ENCODE peak calls at places on chromosomes 1 and 21, in four cellular contexts. L is thoracic aorta, O is SK-N-SH, N is brain microvascular endothelial cell. S is an unnamed sample.

GRCh38 chr1:232538224-232538942 is 91.5 kb downstream of the SIPA1L2 start:
- DNase-seq in L (no peak), O (no peak), N (peak), S (no peak)

GRCh38 chr1:219763321-219763720 is 150.4 kb upstream of the ZC3H11B start:
- DNase-seq in L (no peak), O (no peak), N (no peak), S (no peak)

GRCh38 chr1:218890436-218890835 is 283.2 kb upstream of the LYPLAL1 start:
- DNase-seq in L (no peak), O (no peak), N (no peak), S (no peak)

GRCh38 chr1:75786901-75787455 is 922 bp downstream of the RABGGTB start:
- DNase-seq in L (no peak), O (no peak), N (no peak), S (no peak)

GRCh38 chr1:224592636-224593579 is 23.2 kb upstream of the CNIH3 start:
- DNase-seq in L (no peak), O (no peak), N (peak), S (no peak)

GRCh38 chr1:167401260-167401873 is 117.0 kb downstream of the CD247 start:
- DNase-seq in L (no peak), O (peak), N (peak), S (peak)

GRCh38 chr21:30044447-30045064 is 104.8 kb upstream of the GRIK1 start:
- DNase-seq in L (no peak), O (peak), N (peak), S (no peak)

GRCh38 chr1:44831516-44831915 is 11.5 kb downstream of the PTCH2 start:
- DNase-seq in L (no peak), O (peak), N (no peak), S (no peak)

GRCh38 chr1:234149217-234149616 is 224.0 kb upstream of the COA6 start:
- DNase-seq in L (no peak), O (no peak), N (no peak), S (no peak)

GRCh38 chr1:145777357-145778145 is 46.3 kb downstream of the RNF115 start:
- DNase-seq in L (no peak), O (no peak), N (no peak), S (no peak)

GRCh38 chr1:186806477-186806876 is 22.3 kb upstream of the PLA2G4A start:
- DNase-seq in L (no peak), O (no peak), N (peak), S (peak)

GRCh38 chr1:56065729-56066128 is 513.6 kb downstream of the PLPP3 start:
- DNase-seq in L (no peak), O (no peak), N (no peak), S (no peak)

GRCh38 chr1:210089848-210090247 is 142.7 kb upstream of the SERTAD4 start:
- DNase-seq in L (no peak), O (no peak), N (no peak), S (no peak)

GRCh38 chr1:42742141-42742540 is 2.1 kb upstream of the CLDN19 start:
- DNase-seq in L (no peak), O (no peak), N (no peak), S (no peak)

GRCh38 chr1:206050655-206051235 is 2.2 kb upstream of the RHEX start:
- DNase-seq in L (no peak), O (no peak), N (no peak), S (no peak)

GRCh38 chr1:32867151-32867550 is 3.6 kb downstream of the FNDC5 start:
- DNase-seq in L (no peak), O (no peak), N (no peak), S (no peak)

GRCh38 chr1:236880209-236880608 is 85.1 kb downstream of the MTR start:
- DNase-seq in L (no peak), O (no peak), N (no peak), S (no peak)

GRCh38 chr1:157194739-157195520 is 56.7 kb upstream of the ETV3 start:
- DNase-seq in L (no peak), O (peak), N (no peak), S (no peak)

GRCh38 chr1:171226757-171227370 is 21.4 kb upstream of the FMO1 start:
- DNase-seq in L (no peak), O (peak), N (peak), S (peak)

GRCh38 chr21:43284238-43284637 is 115.4 kb downstream of the CRYAA start:
- DNase-seq in L (no peak), O (no peak), N (no peak), S (no peak)

GRCh38 chr1:228765543-228765942 is 30.3 kb downstream of the RHOU start:
- DNase-seq in L (no peak), O (no peak), N (no peak), S (no peak)

GRCh38 chr1:119481951-119482350 is 25.1 kb upstream of the HSD3B1 start:
- DNase-seq in L (no peak), O (no peak), N (no peak), S (no peak)

GRCh38 chr1:203328714-203329122 is 22.2 kb downstream of the FMOD start:
- DNase-seq in L (no peak), O (peak), N (peak), S (no peak)

GRCh38 chr1:55618203-55618602 is 403.0 kb upstream of the USP24 start:
- DNase-seq in L (no peak), O (no peak), N (no peak), S (no peak)

GRCh38 chr1:161238039-161238473 is at the start of gene NR1I3:
- DNase-seq in L (no peak), O (no peak), N (no peak), S (no peak)

GRCh38 chr1:198121058-198121829 is 35.6 kb upstream of the NEK7 start:
- DNase-seq in L (no peak), O (no peak), N (peak), S (no peak)

GRCh38 chr1:153728305-153729066 is 636 bp downstream of the INTS3 start:
- DNase-seq in L (peak), O (peak), N (no peak), S (peak)

GRCh38 chr1:26408604-26409003 is 2.0 kb upstream of the LIN28A start:
- DNase-seq in L (no peak), O (no peak), N (peak), S (no peak)

GRCh38 chr1:100575406-100575805 is 37.5 kb downstream of the GPR88 start:
- DNase-seq in L (no peak), O (no peak), N (no peak), S (no peak)
- TF ChIP-seq CTCF in L (no peak), O (no peak), N (no peak), S (no peak)

DNA sequence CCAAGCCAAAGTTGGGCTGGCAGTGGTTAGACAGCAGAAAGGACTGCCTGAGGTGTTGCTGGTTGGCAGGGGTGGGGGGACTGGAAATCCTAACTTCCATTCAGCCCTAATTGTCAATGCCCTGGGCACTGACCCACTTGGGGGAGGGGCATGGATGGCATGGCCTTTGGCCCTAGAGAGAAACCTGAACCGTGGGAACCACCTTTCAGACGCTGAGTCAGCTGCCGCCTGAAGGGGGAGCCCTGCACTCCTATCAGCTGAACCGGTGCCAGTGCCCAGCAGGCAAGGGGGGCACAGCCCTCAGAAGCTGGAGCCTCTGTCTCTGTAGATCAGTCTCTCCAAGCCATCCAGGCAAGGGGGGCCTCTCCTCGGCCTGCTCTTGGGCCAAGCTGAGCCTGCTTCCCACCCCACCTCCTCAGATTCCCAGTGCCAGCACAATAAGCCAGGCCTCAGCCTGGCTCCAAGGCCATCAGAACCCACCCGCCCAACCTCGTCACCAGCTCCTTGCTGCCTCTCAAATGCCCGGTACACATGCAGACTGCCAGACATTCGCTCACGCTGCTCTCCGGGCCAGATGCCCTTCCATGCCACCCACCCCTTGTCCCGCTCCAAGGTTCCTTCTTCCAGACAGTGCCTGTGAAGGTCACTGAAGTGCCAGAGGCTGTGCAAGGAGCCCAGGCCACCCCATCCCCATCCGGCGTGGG is 11.6 kb downstream of the TINAGL1 start:
- DNase-seq in L (peak), O (peak), N (no peak), S (peak)
- TF ChIP-seq CTCF in L (peak), O (peak), N (peak), S (peak)

GRCh38 chr1:185449378-185450101 is 132.5 kb upstream of the IVNS1ABP start:
- DNase-seq in L (no peak), O (no peak), N (no peak), S (no peak)

GRCh38 chr1:185450123-185450788 is 133.2 kb upstream of the IVNS1ABP start:
- DNase-seq in L (no peak), O (no peak), N (no peak), S (no peak)

GRCh38 chr1:185448591-185449186 is 131.6 kb upstream of the IVNS1ABP start:
- DNase-seq in L (no peak), O (no peak), N (no peak), S (no peak)

GRCh38 chr1:185453496-185454192 is 136.6 kb upstream of the IVNS1ABP start:
- DNase-seq in L (no peak), O (no peak), N (peak), S (no peak)

DNA sequence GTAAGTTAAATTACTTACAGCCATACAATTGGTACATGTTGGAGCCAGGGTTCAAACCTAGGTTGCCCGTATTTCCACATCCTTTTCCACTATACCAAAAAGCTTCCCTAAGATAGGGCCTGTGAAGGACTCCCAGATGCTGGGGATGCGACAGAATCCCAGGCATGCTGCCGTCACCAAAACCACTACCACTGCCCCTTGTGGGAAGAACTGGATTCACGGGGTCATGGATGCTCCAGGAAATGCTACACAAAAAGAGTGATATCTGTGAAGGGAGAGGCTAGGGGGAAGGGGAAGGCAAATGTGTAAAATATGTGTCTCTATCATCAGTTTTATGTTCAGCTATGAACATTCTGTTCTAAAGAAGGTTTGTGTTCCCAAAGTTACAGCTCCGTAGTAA is 133.9 kb upstream of the IVNS1ABP start:
- DNase-seq in L (no peak), O (no peak), N (no peak), S (no peak)
- TF ChIP-seq CTCF in L (no peak), O (no peak), N (peak), S (no peak)

DNA sequence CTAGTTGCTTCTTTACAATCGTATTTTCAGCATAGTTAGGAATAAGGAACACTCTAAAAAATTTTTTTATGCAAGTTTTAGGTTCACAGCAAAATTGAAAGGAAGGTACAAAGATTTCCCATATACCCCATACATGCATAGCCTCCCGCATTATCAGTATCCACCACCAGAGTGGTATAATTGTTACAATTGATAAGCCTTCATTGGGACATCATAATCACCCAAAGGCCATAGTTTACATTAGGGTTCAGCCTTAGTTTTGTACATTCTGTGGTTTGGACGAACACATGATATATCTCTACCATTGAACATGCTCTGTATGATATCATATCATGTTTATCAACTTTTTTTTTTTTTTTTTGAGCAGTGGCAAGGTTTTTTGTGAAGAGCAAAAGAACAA is 180.0 kb downstream of the SDCCAG8 start:
- DNase-seq in L (no peak), O (no peak), N (no peak), S (no peak)
- TF ChIP-seq CTCF in L (no peak), O (peak), N (no peak), S (peak)

DNA sequence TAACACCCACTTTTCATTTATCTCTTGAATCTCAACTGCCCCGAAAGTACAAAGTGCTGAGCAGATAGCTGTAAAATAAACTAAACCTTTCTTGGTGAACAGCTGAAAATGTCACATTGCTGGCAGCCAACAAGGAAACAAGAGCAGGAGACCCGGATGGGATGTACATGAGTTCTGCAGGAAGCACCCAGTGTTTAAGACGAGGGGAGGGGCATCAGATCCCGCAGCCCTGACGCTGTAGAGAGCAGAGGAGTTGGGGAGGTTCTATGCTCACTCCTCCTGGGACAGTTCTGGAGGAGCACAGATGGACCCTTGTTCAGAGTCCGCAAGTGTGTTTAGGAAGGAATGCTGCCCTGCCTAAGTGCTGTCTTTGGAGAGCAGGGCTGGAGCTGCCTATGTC is 32.0 kb upstream of the EPHA8 start:
- DNase-seq in L (no peak), O (no peak), N (no peak), S (no peak)
- TF ChIP-seq CTCF in L (no peak), O (no peak), N (no peak), S (no peak)

DNA sequence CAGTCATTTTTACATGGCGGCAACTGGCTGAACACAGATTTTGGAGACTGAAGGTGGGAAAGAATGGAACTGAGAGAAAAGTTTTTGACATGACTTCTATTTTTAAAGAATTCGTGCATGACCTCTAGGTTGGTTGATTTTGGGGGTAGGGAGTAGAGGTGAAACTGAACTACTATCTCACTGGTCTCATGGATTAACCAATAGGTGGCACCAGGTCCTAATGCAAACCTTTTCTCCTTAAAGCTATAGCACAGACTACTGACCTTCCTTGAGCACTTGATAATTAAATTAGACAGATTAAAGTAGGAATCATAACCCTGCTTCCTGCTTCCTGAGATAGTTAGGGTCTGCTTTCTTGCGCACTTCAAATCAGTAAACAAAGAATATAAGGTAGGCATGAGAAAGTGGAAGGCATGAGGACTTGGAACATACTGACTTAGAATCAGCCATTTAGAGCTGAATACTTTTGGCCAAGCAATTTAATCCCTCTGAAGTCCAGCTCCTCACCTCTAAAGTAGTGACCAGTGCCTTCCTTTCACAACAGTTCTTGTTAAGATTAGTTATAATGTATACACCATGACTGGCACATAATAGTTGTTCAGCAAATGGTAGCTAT is 206.0 kb downstream of the CENPF start:
- DNase-seq in L (no peak), O (no peak), N (peak), S (no peak)
- TF ChIP-seq CTCF in L (no peak), O (peak), N (peak), S (no peak)

DNA sequence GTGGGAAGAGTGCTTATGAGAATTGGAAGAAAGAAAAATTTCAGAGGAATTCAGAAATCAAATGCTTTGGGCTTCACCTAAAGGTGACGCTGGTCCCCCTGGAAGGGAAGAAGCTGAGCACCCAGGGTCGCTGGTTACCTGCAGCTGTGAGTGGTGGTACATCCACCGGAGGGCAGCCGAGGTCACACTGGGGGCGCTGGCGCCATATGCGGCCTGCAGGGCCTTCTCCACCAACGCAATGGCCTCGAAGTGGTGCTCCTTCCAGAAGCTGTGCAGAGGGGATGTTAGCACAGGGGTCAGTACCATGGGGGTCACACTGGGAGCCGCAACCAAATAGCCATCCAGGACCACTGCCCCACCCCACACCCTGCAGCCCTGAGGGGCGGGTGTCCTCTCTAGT is 6.1 kb downstream of the AKR7A2 start:
- DNase-seq in L (no peak), O (no peak), N (no peak), S (no peak)
- TF ChIP-seq CTCF in L (no peak), O (no peak), N (no peak), S (no peak)

DNA sequence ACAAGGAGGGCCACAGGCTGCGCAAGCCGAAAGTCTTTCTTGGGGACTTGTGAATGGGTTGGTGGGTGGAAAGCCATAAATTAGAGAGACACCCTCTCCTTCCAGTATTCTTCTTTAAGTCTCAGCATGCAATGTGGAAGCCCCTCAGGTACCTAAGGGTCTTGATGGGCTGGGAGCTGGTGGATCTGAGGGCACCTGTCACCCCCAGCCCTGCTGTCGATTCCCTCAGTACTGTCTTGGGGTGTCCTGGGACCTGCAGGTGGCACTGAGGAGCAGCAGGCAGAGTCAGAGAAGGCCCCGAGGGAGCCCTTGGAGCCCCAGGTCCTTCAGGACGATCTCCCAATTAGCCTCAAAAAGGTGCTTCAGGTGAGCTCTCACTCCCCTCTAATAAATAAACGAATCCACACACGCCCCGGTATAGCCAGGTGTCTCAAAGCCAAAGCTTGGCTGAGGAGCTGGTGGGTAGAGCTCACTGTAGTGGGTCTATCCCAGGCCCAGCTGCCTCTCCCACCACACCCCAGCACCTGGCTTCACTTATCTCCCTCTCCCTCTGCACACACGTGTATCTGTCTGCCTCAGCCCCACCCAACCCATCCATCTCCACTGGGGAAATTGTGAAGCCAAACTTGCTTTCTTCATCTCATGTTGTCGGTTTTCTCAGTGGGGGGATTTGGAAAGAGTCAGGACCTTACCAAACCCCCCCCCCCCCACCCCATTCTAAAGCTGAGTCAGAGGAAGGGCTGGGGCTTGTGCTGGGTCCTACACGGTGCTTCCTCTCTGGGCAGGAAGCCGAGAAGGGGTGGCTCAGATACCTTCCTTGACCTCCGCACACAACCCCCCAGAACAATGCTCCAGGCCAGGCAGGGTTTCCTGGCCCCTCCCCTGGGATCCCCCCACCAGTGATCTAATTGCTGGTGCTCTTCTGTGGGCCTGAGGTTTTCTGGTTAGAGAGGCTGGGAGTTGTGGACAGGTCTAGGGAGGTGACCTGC is 1.6 kb downstream of the ADAM15 start:
- DNase-seq in L (no peak), O (peak), N (no peak), S (no peak)
- TF ChIP-seq CTCF in L (no peak), O (peak), N (peak), S (no peak)

S was measured in glutamatergic neuron.